ENCODE peak calls at places on chromosome 18, in seven cellular contexts. L is HepG2, C is SK-N-SH, S is H1, M is HCT116, V is GM12878, Y is K562. H is an unnamed sample.

GRCh38 chr18:51323941-51324340 is 126.5 kb upstream of the MEX3C start:
- DNase-seq in M (no peak), S (no peak), V (no peak), L (no peak), Y (no peak), C (no peak), H (no peak)

GRCh38 chr18:22613788-22614187 is 196.1 kb upstream of the CTAGE1 start:
- DNase-seq in M (no peak), Y (no peak), C (no peak), V (no peak), L (no peak), S (no peak), H (no peak)

GRCh38 chr18:49560277-49561126 is 1.4 kb upstream of the LIPG start:
- DNase-seq in L (no peak), Y (no peak), V (no peak), S (no peak), C (peak; percentile 62), M (no peak), H (no peak)

GRCh38 chr18:57125627-57126026 is 21.3 kb upstream of the BOD1L2 start:
- DNase-seq in S (no peak), M (no peak), C (no peak), L (no peak), V (no peak), Y (no peak), H (no peak)

GRCh38 chr18:60861575-60861974 is 471.7 kb upstream of the CDH20 start:
- DNase-seq in V (no peak), Y (no peak), L (no peak), S (no peak), M (no peak), C (no peak), H (no peak)

GRCh38 chr18:67302043-67302442 is 214.5 kb downstream of the DSEL start:
- DNase-seq in C (no peak), Y (no peak), M (no peak), V (no peak), L (no peak), S (no peak), H (no peak)

GRCh38 chr18:32881009-32881408 is 108.2 kb upstream of the KLHL14 start:
- DNase-seq in L (no peak), S (no peak), C (no peak), Y (no peak), M (no peak), V (no peak), H (no peak)

GRCh38 chr18:50558948-50559749 is 738 bp upstream of the MAPK4 start:
- DNase-seq in C (peak; percentile 14), V (no peak), S (no peak), M (no peak), L (no peak), Y (no peak), H (no peak)

GRCh38 chr18:33282709-33283333 is 157.7 kb downstream of the CCDC178 start:
- DNase-seq in V (no peak), C (no peak), M (no peak), S (no peak), L (no peak), Y (no peak), H (no peak)

GRCh38 chr18:60007641-60008040 is 107.8 kb downstream of the PMAIP1 start:
- DNase-seq in S (no peak), C (no peak), M (no peak), L (no peak), V (no peak), Y (no peak), H (no peak)

GRCh38 chr18:2883137-2883671 is 36.4 kb downstream of the EMILIN2 start:
- DNase-seq in L (no peak), M (no peak), V (no peak), Y (no peak), S (no peak), C (no peak), H (no peak)

GRCh38 chr18:28963481-28963880 is 786.6 kb upstream of the CDH2 start:
- DNase-seq in M (no peak), Y (no peak), C (no peak), V (no peak), L (no peak), S (no peak), H (no peak)

GRCh38 chr18:2338601-2339000 is 232.7 kb downstream of the METTL4 start:
- DNase-seq in C (no peak), V (no peak), Y (no peak), M (no peak), L (no peak), S (no peak), H (no peak)

GRCh38 chr18:45168883-45169585 is 446.2 kb upstream of the SLC14A2 start:
- DNase-seq in V (no peak), S (no peak), C (no peak), M (no peak), L (no peak), Y (no peak), H (no peak)

GRCh38 chr18:26714739-26715138 is 150.8 kb downstream of the AQP4 start:
- DNase-seq in S (no peak), V (no peak), L (no peak), C (no peak), Y (no peak), M (no peak), H (no peak)

GRCh38 chr18:61575419-61575818 is 242.2 kb downstream of the CDH20 start:
- DNase-seq in S (no peak), C (no peak), Y (no peak), V (no peak), L (no peak), M (no peak), H (no peak)

GRCh38 chr18:50203801-50204604 is 9.1 kb upstream of the MYO5B start:
- DNase-seq in S (no peak), V (no peak), M (peak; percentile 49), C (peak; percentile 68), L (peak; percentile 46), Y (peak; percentile 37), H (peak; percentile 70)

GRCh38 chr18:45621068-45621511 is 5.8 kb downstream of the SLC14A2 start:
- DNase-seq in Y (peak; percentile 54), M (peak; percentile 28), L (peak; percentile 14), V (no peak), C (peak; percentile 74), S (no peak), H (peak; percentile 48)

GRCh38 chr18:57210711-57211411 is 64.0 kb downstream of the BOD1L2 start:
- DNase-seq in L (peak; percentile 9), S (no peak), M (no peak), V (no peak), C (no peak), Y (no peak), H (no peak)

DNA sequence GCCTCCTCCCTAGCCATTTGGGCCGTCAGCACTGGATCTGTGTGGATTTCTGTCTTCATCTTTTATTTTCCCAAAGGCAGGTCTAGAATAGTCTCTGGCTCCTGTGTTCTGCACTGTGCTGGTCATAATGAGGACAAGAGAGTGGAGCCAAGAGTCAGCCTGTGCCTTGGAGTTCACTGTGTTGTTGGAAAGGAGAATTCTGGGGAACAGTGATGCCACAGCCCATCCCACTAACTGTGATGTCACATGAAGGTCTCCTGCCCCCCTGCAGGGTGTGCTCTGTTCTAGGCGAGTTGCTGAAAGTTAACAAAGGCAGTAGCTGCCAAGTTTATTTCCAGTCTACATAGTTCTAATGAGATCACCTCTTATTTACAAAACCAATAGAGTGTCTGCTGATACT is 248.5 kb downstream of the TPGS2 start:
- DNase-seq in Y (no peak), L (no peak), V (no peak), S (no peak), M (no peak), C (no peak), H (no peak)
- TF ChIP-seq JUND in Y (no peak), L (no peak), V (no peak), S (no peak), M (no peak), C (no peak), H (no peak)

GRCh38 chr18:24825397-24825796 is 365.0 kb downstream of the HRH4 start:
- DNase-seq in M (no peak), Y (no peak), L (no peak), S (no peak), V (no peak), C (no peak), H (no peak)
- TF ChIP-seq JUND in M (no peak), Y (no peak), L (no peak), S (no peak), V (no peak), C (no peak), H (no peak)

DNA sequence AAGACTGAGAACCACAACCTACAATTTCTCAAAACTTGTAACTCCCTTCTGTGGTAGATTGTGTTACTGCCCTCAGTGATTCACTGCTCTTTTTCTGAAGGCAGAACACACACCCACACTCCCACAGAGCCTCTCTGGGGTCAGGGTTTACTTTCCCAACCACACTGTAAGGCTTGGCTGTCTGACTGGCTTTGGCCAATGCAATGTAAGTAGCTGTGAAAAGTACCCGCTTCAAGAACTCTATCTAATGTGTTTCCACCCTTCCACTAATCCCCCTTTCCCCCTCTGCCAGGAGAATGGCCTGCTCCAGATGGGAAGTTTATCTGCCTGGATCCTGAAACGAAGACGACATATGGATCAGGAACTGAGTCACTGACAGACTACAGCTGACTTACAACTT is 222.7 kb downstream of the CDH2 start:
- DNase-seq in Y (no peak), M (no peak), S (no peak), V (no peak), L (no peak), C (no peak), H (no peak)
- TF ChIP-seq JUND in Y (no peak), M (no peak), S (no peak), V (no peak), L (no peak), C (no peak), H (no peak)

GRCh38 chr18:48010264-48010663 is 79.8 kb upstream of the SMAD2 start:
- DNase-seq in Y (no peak), S (no peak), C (no peak), M (no peak), L (no peak), V (no peak), H (no peak)

GRCh38 chr18:48006415-48007175 is 76.1 kb upstream of the SMAD2 start:
- DNase-seq in M (no peak), V (no peak), S (no peak), Y (no peak), L (no peak), C (no peak), H (no peak)

GRCh38 chr18:48009116-48009825 is 78.8 kb upstream of the SMAD2 start:
- DNase-seq in L (no peak), Y (no peak), M (no peak), S (no peak), V (no peak), C (no peak), H (no peak)

GRCh38 chr18:48007381-48007780 is 76.9 kb upstream of the SMAD2 start:
- DNase-seq in C (no peak), M (no peak), Y (no peak), V (no peak), S (no peak), L (no peak), H (no peak)

DNA sequence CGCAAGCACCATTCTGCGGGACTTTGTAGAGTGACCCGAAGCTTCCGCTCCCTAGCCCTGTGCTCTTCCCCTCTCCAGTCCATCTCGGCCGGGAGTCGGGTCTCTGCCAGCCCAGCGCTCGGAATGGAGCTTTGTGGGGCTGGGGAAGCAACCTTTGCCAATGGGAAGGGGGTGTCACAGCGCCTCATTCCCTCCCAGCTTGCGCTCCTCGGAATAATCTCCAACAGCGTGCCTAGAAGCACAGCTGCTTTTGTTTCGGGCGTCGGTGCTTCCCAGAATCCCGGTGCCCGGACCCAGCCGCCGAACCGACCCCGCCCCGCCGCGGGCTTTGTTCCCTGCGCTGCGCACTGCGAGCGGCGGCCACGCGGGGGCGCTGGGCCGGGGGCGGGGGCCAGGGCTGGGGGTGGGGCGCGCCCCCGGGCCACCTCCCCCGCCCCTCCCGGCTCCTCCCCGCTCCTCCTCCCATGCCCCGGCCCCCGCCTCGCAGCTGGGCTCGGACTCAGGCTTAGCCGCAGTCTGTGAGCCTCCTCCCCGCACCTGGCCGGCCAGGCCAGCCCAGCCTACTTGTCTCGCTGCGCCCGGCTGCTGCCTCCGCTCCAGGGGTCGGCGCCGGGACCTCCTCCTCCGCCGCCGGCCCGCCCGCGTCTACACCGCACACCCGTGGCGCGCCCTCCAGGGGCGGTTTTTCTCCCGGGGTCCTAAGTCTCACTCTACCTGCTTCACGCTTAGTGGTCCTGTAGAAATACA is 77.7 kb upstream of the SMAD2 start:
- DNase-seq in M (no peak), Y (peak; percentile 91), C (peak; percentile 99), S (peak; percentile 70), L (peak; percentile 42), V (no peak), H (peak; percentile 77)
- TF ChIP-seq JUND in M (no peak), Y (no peak), C (no peak), S (no peak), L (no peak), V (no peak), H (no peak)

H was measured in T47D.